ENCODE peak calls at places on chromosomes 3 and 15, in eight cellular contexts. N is HEK293T, A is mesendoderm, U is glutamatergic neuron, Z is HT-29, D is ovary, S is B cell, C is omental fat pad. I is an unnamed sample.

GRCh38 chr15:76875911-76876310 is 29.2 kb downstream of the SCAPER start:
- DNase-seq in N (no peak), A (no peak), U (no peak), Z (no peak), D (no peak), S (no peak), C (no peak), I (no peak)

GRCh38 chr15:66264853-66265252 is 11.3 kb upstream of the MEGF11 start:
- DNase-seq in N (no peak), A (no peak), U (no peak), Z (no peak), D (no peak), S (no peak), C (no peak), I (no peak)

GRCh38 chr3:46667657-46668056 is 25.8 kb downstream of the ALS2CL start:
- DNase-seq in N (no peak), A (no peak), U (no peak), Z (no peak), D (peak; percentile 6), S (no peak), C (peak; percentile 21), I (no peak)

GRCh38 chr3:43755511-43756200 is 64.9 kb downstream of the ABHD5 start:
- DNase-seq in N (no peak), A (no peak), U (no peak), Z (no peak), D (no peak), S (no peak), C (no peak), I (no peak)

GRCh38 chr3:118765636-118766305 is 268.9 kb downstream of the IGSF11 start:
- DNase-seq in N (no peak), A (no peak), U (no peak), Z (no peak), D (no peak), S (no peak), C (no peak), I (no peak)

GRCh38 chr15:63848881-63849551 is 15.3 kb upstream of the HERC1 start:
- DNase-seq in N (no peak), A (no peak), U (no peak), Z (no peak), D (no peak), S (no peak), C (no peak), I (no peak)

GRCh38 chr3:146465713-146466465 is 3.5 kb downstream of the PLSCR2 start:
- DNase-seq in N (no peak), A (no peak), U (no peak), Z (no peak), D (no peak), S (no peak), C (no peak), I (no peak)

GRCh38 chr3:23594066-23594465 is 211.7 kb upstream of the UBE2E1 start:
- DNase-seq in N (no peak), A (peak; percentile 10), U (no peak), Z (no peak), D (no peak), S (no peak), C (no peak), I (no peak)

GRCh38 chr3:12458901-12459300 is 25.4 kb upstream of the TSEN2 start:
- DNase-seq in N (no peak), A (no peak), U (no peak), Z (no peak), D (no peak), S (no peak), C (no peak), I (no peak)

GRCh38 chr3:142964150-142964498 is 650 bp upstream of the PAQR9 start:
- DNase-seq in N (no peak), A (peak; percentile 54), U (no peak), Z (no peak), D (peak; percentile 13), S (no peak), C (no peak), I (no peak)

GRCh38 chr3:123152656-123153055 is 49.1 kb upstream of the SEC22A start:
- DNase-seq in N (no peak), A (no peak), U (no peak), Z (no peak), D (no peak), S (no peak), C (no peak), I (no peak)

GRCh38 chr3:79461129-79461792 is 306.5 kb downstream of the ROBO1 start:
- DNase-seq in N (no peak), A (no peak), U (no peak), Z (no peak), D (no peak), S (no peak), C (no peak), I (no peak)

GRCh38 chr3:63936929-63937328 is 24.7 kb upstream of the SCAANT1 start:
- DNase-seq in N (no peak), A (no peak), U (no peak), Z (no peak), D (no peak), S (no peak), C (no peak), I (no peak)

GRCh38 chr15:75718326-75718725 is 5.7 kb upstream of the CSPG4 start:
- DNase-seq in N (no peak), A (no peak), U (no peak), Z (no peak), D (no peak), S (no peak), C (no peak), I (no peak)

GRCh38 chr3:72265250-72265649 is 480.3 kb upstream of the PROK2 start:
- DNase-seq in N (peak; percentile 15), A (peak; percentile 87), U (no peak), Z (no peak), D (no peak), S (no peak), C (no peak), I (no peak)

I was measured in NCI-H460.